ENCODE peak calls at places on chromosomes 3 and 15, in nine cellular contexts. K is WTC11, P is fibroblast of the aortic adventitia, U is endodermal cell, D is lower lobe of right lung, I is AG04450, S is endothelial cell of umbilical vein, L is heart left ventricle, N is GM10248. J is an unnamed sample.

GRCh38 chr3:135237371-135237770 is 442.3 kb downstream of the EPHB1 start:
- DNase-seq in K (peak; percentile 46), P (no peak), U (peak; percentile 77), D (no peak), I (no peak), S (no peak), L (no peak), N (no peak), J (no peak)

GRCh38 chr3:179811321-179812095 is 158.7 kb downstream of the USP13 start:
- DNase-seq in K (peak; percentile 44), P (peak; percentile 86), U (peak; percentile 76), D (no peak), I (peak; percentile 65), S (peak; percentile 55), L (no peak), N (peak; percentile 64), J (peak; percentile 36)

GRCh38 chr15:57440799-57441198 is 64.5 kb downstream of the CGNL1 start:
- DNase-seq in K (no peak), P (peak; percentile 94), U (no peak), D (no peak), I (peak; percentile 30), S (peak; percentile 70), L (no peak), N (no peak), J (no peak)

GRCh38 chr3:183988216-183988790 is 29.4 kb downstream of the ABCC5 start:
- DNase-seq in K (no peak), P (no peak), U (no peak), D (no peak), I (peak; percentile 61), S (no peak), L (no peak), N (no peak), J (no peak)

GRCh38 chr3:72728958-72729467 is 119.2 kb downstream of the SHQ1 start:
- DNase-seq in K (no peak), P (no peak), U (peak; percentile 75), D (no peak), I (no peak), S (no peak), L (no peak), N (no peak), J (no peak)

GRCh38 chr3:12992629-12993021 is 80.6 kb downstream of the IQSEC1 start:
- DNase-seq in K (no peak), P (no peak), U (no peak), D (no peak), I (no peak), S (no peak), L (peak; percentile 79), N (no peak), J (no peak)

GRCh38 chr3:149717391-149718056 is 34.8 kb downstream of the COMMD2 start:
- DNase-seq in K (peak; percentile 31), P (peak; percentile 90), U (peak; percentile 73), D (no peak), I (peak; percentile 45), S (peak; percentile 87), L (peak; percentile 38), N (peak; percentile 40), J (peak; percentile 39)

GRCh38 chr3:196654691-196655090 is 15.2 kb downstream of the NRROS start:
- DNase-seq in K (no peak), P (no peak), U (no peak), D (no peak), I (no peak), S (no peak), L (no peak), N (no peak), J (no peak)

GRCh38 chr15:81923561-81924350 is 122.1 kb downstream of the MEX3B start:
- DNase-seq in K (no peak), P (no peak), U (no peak), D (no peak), I (no peak), S (no peak), L (no peak), N (no peak), J (no peak)

GRCh38 chr3:97991278-97991652 is 19.0 kb upstream of the RIOX2 start:
- DNase-seq in K (no peak), P (no peak), U (no peak), D (no peak), I (no peak), S (no peak), L (no peak), N (no peak), J (no peak)

GRCh38 chr15:92930776-92931175 is 30.7 kb downstream of the CHD2 start:
- DNase-seq in K (no peak), P (peak; percentile 65), U (no peak), D (no peak), I (peak; percentile 71), S (no peak), L (no peak), N (no peak), J (no peak)

GRCh38 chr15:43212951-43213350 is 7.9 kb downstream of the EPB42 start:
- DNase-seq in K (no peak), P (no peak), U (no peak), D (no peak), I (no peak), S (no peak), L (no peak), N (no peak), J (no peak)

DNA sequence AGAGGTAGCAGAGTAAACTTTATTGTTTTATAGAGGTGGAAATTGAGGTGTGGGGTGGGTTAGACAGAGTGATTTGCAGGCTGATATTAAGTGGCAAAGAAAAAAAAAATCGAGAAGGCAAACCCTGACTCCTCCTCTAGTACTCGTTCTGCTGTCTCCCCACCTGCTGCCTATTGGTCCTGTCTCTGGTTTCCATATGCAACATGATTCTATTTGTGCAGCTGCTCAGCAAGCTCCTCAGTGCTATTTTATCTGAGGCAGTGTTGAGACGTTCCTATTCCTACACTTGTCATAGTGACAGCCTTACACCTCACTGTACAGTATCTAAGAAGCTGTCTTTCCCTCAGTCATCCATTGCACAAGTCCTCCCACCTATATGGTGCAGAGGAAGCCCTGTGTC is 45.1 kb downstream of the RSL24D1 start:
- DNase-seq in K (no peak), P (no peak), U (no peak), D (no peak), I (no peak), S (no peak), L (no peak), N (no peak), J (no peak)
- TF ChIP-seq CTCF in K (no peak), P (no peak), U (no peak), D (no peak), I (no peak), S (no peak), L (no peak), N (no peak), J (no peak)

DNA sequence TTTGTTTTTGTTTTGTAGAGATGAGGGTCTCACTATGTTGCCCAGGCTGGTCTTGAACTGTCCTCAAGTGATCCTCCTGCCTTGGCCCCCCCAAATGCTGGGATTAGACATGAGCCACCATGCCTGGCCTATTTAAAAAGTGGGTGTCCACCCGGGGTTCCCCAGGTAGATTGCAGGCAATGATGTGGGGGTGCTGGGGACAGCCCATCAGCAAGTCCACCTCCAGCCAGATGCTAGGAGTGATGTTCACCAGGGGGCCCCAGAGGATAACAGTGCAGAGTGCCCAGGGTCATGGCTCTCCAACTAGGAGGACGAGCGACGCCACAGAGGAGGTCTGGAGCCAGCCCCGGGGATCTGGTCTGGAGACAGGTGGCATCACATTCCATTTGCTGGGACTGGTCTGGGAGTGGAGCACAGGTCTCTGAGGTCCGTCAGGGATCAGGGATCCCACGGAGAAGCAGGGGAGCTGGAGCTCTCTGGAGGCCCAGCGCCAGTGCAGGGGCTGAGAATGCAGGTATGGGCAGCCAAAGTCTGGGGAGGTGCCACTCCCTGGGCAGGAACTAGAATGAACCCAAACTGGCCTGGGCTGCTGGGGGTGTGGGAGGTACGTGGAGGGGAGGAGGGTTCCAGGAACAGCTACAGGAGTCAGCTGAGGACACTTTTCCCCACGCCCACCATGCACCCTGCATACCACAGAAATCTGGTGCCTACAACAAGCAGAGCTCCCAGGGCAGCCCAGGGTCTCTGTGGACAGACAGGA is 51.2 kb upstream of the PCSK6 start:
- DNase-seq in K (no peak), P (no peak), U (peak; percentile 44), D (no peak), I (no peak), S (no peak), L (peak; percentile 50), N (no peak), J (no peak)
- TF ChIP-seq CTCF in K (no peak), P (no peak), U (no peak), D (no peak), I (peak; percentile 3), S (no peak), L (peak; percentile 11), N (no peak), J (no peak)

GRCh38 chr15:40054746-40055575 is 16.0 kb upstream of the SRP14 start:
- DNase-seq in K (no peak), P (peak; percentile 34), U (peak; percentile 48), D (no peak), I (no peak), S (no peak), L (no peak), N (peak; percentile 79), J (peak; percentile 48)

GRCh38 chr15:40053234-40054055 is 14.5 kb upstream of the SRP14 start:
- DNase-seq in K (no peak), P (no peak), U (peak; percentile 62), D (no peak), I (no peak), S (no peak), L (no peak), N (no peak), J (no peak)

GRCh38 chr15:40054056-40054745 is 15.2 kb upstream of the SRP14 start:
- DNase-seq in K (no peak), P (no peak), U (no peak), D (no peak), I (no peak), S (no peak), L (no peak), N (no peak), J (no peak)

GRCh38 chr15:40058476-40059140 is 19.6 kb upstream of the SRP14 start:
- DNase-seq in K (no peak), P (peak; percentile 81), U (peak; percentile 10), D (no peak), I (no peak), S (no peak), L (no peak), N (no peak), J (no peak)

GRCh38 chr15:40055576-40056293 is 16.8 kb upstream of the SRP14 start:
- DNase-seq in K (no peak), P (no peak), U (peak; percentile 48), D (no peak), I (no peak), S (no peak), L (peak; percentile 87), N (no peak), J (no peak)
- TF ChIP-seq CTCF in K (no peak), P (no peak), U (no peak), D (no peak), I (no peak), S (no peak), L (no peak), N (no peak), J (no peak)

DNA sequence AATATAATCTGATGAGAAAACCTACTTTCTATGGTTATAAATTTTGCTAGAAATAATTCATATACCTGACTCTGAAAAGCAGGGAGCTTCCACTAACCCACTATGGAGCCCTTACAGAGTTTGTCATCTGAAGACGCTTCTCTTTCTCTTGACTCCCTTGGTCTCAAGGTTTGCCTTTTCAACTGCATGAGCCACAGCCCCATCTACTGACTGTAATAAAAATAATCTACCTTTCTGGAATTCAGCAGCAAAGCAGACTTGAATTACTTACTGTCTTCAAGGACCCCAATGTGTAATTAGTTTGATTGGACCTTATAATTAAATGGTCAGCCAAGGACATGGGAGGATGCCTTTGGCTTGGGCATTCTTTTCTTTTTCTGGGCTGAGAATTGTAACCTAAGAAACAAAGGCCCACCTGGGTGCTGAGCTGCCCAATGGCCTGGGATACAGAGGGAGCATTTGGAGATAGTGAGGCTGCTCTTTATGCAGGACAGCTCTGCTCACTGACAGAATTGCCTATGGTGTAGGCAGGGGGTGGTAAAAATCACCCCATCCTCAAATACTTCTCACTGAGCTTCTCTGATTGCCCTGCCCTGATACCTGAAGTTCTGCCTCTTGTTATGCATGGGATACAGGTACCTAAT is 178.6 kb upstream of the TRIM42 start:
- DNase-seq in K (no peak), P (peak; percentile 25), U (no peak), D (no peak), I (no peak), S (peak; percentile 33), L (no peak), N (no peak), J (no peak)
- TF ChIP-seq CTCF in K (peak; percentile 20), P (peak; percentile 31), U (peak; percentile 72), D (peak; percentile 36), I (no peak), S (peak; percentile 7), L (peak; percentile 25), N (no peak), J (peak; percentile 32)